ENCODE peak calls at places on chromosomes 5 and 9, in eight cellular contexts. One of them, this sample, is unnamed.

GRCh38 chr5:64939772-64940510 is 171.2 kb downstream of the CWC27 start:
- DNase-seq in NCI-H2171: no peak
- DNase-seq in CD8-positive, alpha-beta T cell: no peak
- DNase-seq in activated T-cell treated with anti-CD3 and anti-CD28 coated beads, Interleukin-2, amount 50 U/mL, for 24 hours: no peak
- DNase-seq in aorta: peak; percentile 54
- DNase-seq in heart left ventricle: no peak
- DNase-seq in right atrium auricular region: no peak
- DNase-seq in cardiac fibroblast: peak; percentile 42
- DNase-seq in this sample: peak; percentile 75

GRCh38 chr5:119368238-119368630 is 12.4 kb downstream of the TNFAIP8 start:
- DNase-seq in NCI-H2171: no peak
- DNase-seq in CD8-positive, alpha-beta T cell: peak; percentile 64
- DNase-seq in activated T-cell treated with anti-CD3 and anti-CD28 coated beads, Interleukin-2, amount 50 U/mL, for 24 hours: no peak
- DNase-seq in aorta: no peak
- DNase-seq in heart left ventricle: no peak
- DNase-seq in right atrium auricular region: no peak
- DNase-seq in cardiac fibroblast: no peak
- DNase-seq in this sample: no peak

GRCh38 chr5:137954131-137954879 is 65.0 kb downstream of the PKD2L2 start:
- DNase-seq in NCI-H2171: no peak
- DNase-seq in CD8-positive, alpha-beta T cell: no peak
- DNase-seq in activated T-cell treated with anti-CD3 and anti-CD28 coated beads, Interleukin-2, amount 50 U/mL, for 24 hours: no peak
- DNase-seq in aorta: no peak
- DNase-seq in heart left ventricle: peak; percentile 29
- DNase-seq in right atrium auricular region: no peak
- DNase-seq in cardiac fibroblast: peak; percentile 94
- DNase-seq in this sample: no peak

GRCh38 chr5:79396265-79396664 is 117.7 kb downstream of the HOMER1 start:
- DNase-seq in NCI-H2171: no peak
- DNase-seq in CD8-positive, alpha-beta T cell: no peak
- DNase-seq in activated T-cell treated with anti-CD3 and anti-CD28 coated beads, Interleukin-2, amount 50 U/mL, for 24 hours: no peak
- DNase-seq in aorta: no peak
- DNase-seq in heart left ventricle: no peak
- DNase-seq in right atrium auricular region: no peak
- DNase-seq in cardiac fibroblast: peak; percentile 6
- DNase-seq in this sample: no peak

GRCh38 chr5:160643588-160643987 is 208.4 kb downstream of the ATP10B start:
- DNase-seq in NCI-H2171: no peak
- DNase-seq in CD8-positive, alpha-beta T cell: no peak
- DNase-seq in activated T-cell treated with anti-CD3 and anti-CD28 coated beads, Interleukin-2, amount 50 U/mL, for 24 hours: no peak
- DNase-seq in aorta: no peak
- DNase-seq in heart left ventricle: no peak
- DNase-seq in right atrium auricular region: no peak
- DNase-seq in cardiac fibroblast: no peak
- DNase-seq in this sample: no peak

GRCh38 chr5:148532962-148533670 is 121.2 kb downstream of the HTR4 start:
- DNase-seq in NCI-H2171: no peak
- DNase-seq in CD8-positive, alpha-beta T cell: no peak
- DNase-seq in activated T-cell treated with anti-CD3 and anti-CD28 coated beads, Interleukin-2, amount 50 U/mL, for 24 hours: no peak
- DNase-seq in aorta: no peak
- DNase-seq in heart left ventricle: no peak
- DNase-seq in right atrium auricular region: no peak
- DNase-seq in cardiac fibroblast: no peak
- DNase-seq in this sample: no peak

GRCh38 chr5:123450641-123451421 is 27.6 kb upstream of the CEP120 start:
- DNase-seq in NCI-H2171: peak; percentile 71
- DNase-seq in CD8-positive, alpha-beta T cell: no peak
- DNase-seq in activated T-cell treated with anti-CD3 and anti-CD28 coated beads, Interleukin-2, amount 50 U/mL, for 24 hours: no peak
- DNase-seq in aorta: no peak
- DNase-seq in heart left ventricle: peak; percentile 33
- DNase-seq in right atrium auricular region: no peak
- DNase-seq in cardiac fibroblast: peak; percentile 68
- DNase-seq in this sample: no peak

GRCh38 chr9:31304576-31304975 is 1079.9 kb upstream of the ACO1 start:
- DNase-seq in NCI-H2171: no peak
- DNase-seq in CD8-positive, alpha-beta T cell: no peak
- DNase-seq in activated T-cell treated with anti-CD3 and anti-CD28 coated beads, Interleukin-2, amount 50 U/mL, for 24 hours: no peak
- DNase-seq in aorta: no peak
- DNase-seq in heart left ventricle: no peak
- DNase-seq in right atrium auricular region: no peak
- DNase-seq in cardiac fibroblast: peak; percentile 89
- DNase-seq in this sample: no peak

GRCh38 chr9:131838581-131839280 is 98.9 kb upstream of the RAPGEF1 start:
- DNase-seq in NCI-H2171: no peak
- DNase-seq in CD8-positive, alpha-beta T cell: no peak
- DNase-seq in activated T-cell treated with anti-CD3 and anti-CD28 coated beads, Interleukin-2, amount 50 U/mL, for 24 hours: no peak
- DNase-seq in aorta: no peak
- DNase-seq in heart left ventricle: no peak
- DNase-seq in right atrium auricular region: no peak
- DNase-seq in cardiac fibroblast: no peak
- DNase-seq in this sample: no peak

GRCh38 chr9:91985692-91986091 is 35.7 kb upstream of the ROR2 start:
- DNase-seq in NCI-H2171: no peak
- DNase-seq in CD8-positive, alpha-beta T cell: no peak
- DNase-seq in activated T-cell treated with anti-CD3 and anti-CD28 coated beads, Interleukin-2, amount 50 U/mL, for 24 hours: no peak
- DNase-seq in aorta: no peak
- DNase-seq in heart left ventricle: no peak
- DNase-seq in right atrium auricular region: no peak
- DNase-seq in cardiac fibroblast: no peak
- DNase-seq in this sample: no peak

GRCh38 chr5:137264041-137264440 is 235.1 kb downstream of the SPOCK1 start:
- DNase-seq in NCI-H2171: no peak
- DNase-seq in CD8-positive, alpha-beta T cell: no peak
- DNase-seq in activated T-cell treated with anti-CD3 and anti-CD28 coated beads, Interleukin-2, amount 50 U/mL, for 24 hours: no peak
- DNase-seq in aorta: no peak
- DNase-seq in heart left ventricle: no peak
- DNase-seq in right atrium auricular region: no peak
- DNase-seq in cardiac fibroblast: no peak
- DNase-seq in this sample: no peak

GRCh38 chr5:104372796-104373195 is 810.2 kb upstream of the NUDT12 start:
- DNase-seq in NCI-H2171: no peak
- DNase-seq in CD8-positive, alpha-beta T cell: no peak
- DNase-seq in activated T-cell treated with anti-CD3 and anti-CD28 coated beads, Interleukin-2, amount 50 U/mL, for 24 hours: no peak
- DNase-seq in aorta: no peak
- DNase-seq in heart left ventricle: no peak
- DNase-seq in right atrium auricular region: no peak
- DNase-seq in cardiac fibroblast: peak; percentile 2
- DNase-seq in this sample: no peak

GRCh38 chr5:168327994-168328393 is 36.5 kb downstream of the WWC1 start:
- DNase-seq in NCI-H2171: no peak
- DNase-seq in CD8-positive, alpha-beta T cell: no peak
- DNase-seq in activated T-cell treated with anti-CD3 and anti-CD28 coated beads, Interleukin-2, amount 50 U/mL, for 24 hours: no peak
- DNase-seq in aorta: no peak
- DNase-seq in heart left ventricle: no peak
- DNase-seq in right atrium auricular region: no peak
- DNase-seq in cardiac fibroblast: no peak
- DNase-seq in this sample: no peak

GRCh38 chr9:31272456-31273295 is 1111.8 kb upstream of the ACO1 start:
- DNase-seq in NCI-H2171: no peak
- DNase-seq in CD8-positive, alpha-beta T cell: no peak
- DNase-seq in activated T-cell treated with anti-CD3 and anti-CD28 coated beads, Interleukin-2, amount 50 U/mL, for 24 hours: no peak
- DNase-seq in aorta: no peak
- DNase-seq in heart left ventricle: no peak
- DNase-seq in right atrium auricular region: no peak
- DNase-seq in cardiac fibroblast: no peak
- DNase-seq in this sample: no peak